ENCODE peak calls at places on chromosomes 12 and 14, in seven cellular contexts. E is activated naive CD4-positive, alpha-beta T cell treated with anti-CD3 and anti-CD28 coated beads, Interleukin-2, amount 10 ng/mL, durations not matched to agents 7 days and 5 days; I is choroid plexus epithelial cell; Q is T-cell; B is CD4-positive, CD25-positive, alpha-beta regulatory T cell; K is NCI-H1092 treated with DMSO at 0.1 percent for 48 hours; G is stimulated activated CD4-positive, alpha-beta T cell treated with anti-CD3 and anti-CD28 coated beads, Interleukin-1b, Interleukin-23, amount 100 ng/mL, for 1 hour. L is an unnamed sample.

GRCh38 chr12:132806857-132807256 is 21.8 kb downstream of the GOLGA3 start:
- DNase-seq in E (peak; percentile 26), I (no peak), Q (no peak), B (no peak), K (no peak), G (no peak), L (no peak)

GRCh38 chr14:95359974-95360826 is 40.5 kb upstream of the CLMN start:
- DNase-seq in E (no peak), I (peak; percentile 41), Q (no peak), B (no peak), K (no peak), G (no peak), L (no peak)

GRCh38 chr14:76870146-76870545 is 43.9 kb downstream of the LRRC74A start:
- DNase-seq in E (no peak), I (no peak), Q (no peak), B (no peak), K (peak; percentile 11), G (no peak), L (no peak)

GRCh38 chr12:109191621-109192250 is 75.3 kb downstream of the ACACB start:
- DNase-seq in E (no peak), I (no peak), Q (no peak), B (no peak), K (no peak), G (no peak), L (no peak)

GRCh38 chr12:16473610-16474326 is 126.3 kb downstream of the MGST1 start:
- DNase-seq in E (no peak), I (peak; percentile 61), Q (no peak), B (no peak), K (no peak), G (no peak), L (no peak)

GRCh38 chr14:64244279-64244678 is 49.9 kb downstream of the ESR2 start:
- DNase-seq in E (no peak), I (no peak), Q (no peak), B (no peak), K (peak; percentile 12), G (no peak), L (no peak)

GRCh38 chr12:109544955-109545531 is 28.3 kb downstream of the MMAB start:
- DNase-seq in E (peak; percentile 49), I (no peak), Q (no peak), B (peak; percentile 18), K (no peak), G (no peak), L (peak; percentile 22)

GRCh38 chr14:22326001-22326400 is 263.0 kb downstream of the DAD1 start:
- DNase-seq in E (no peak), I (no peak), Q (no peak), B (no peak), K (no peak), G (no peak), L (no peak)

GRCh38 chr12:39743655-39744054 is 124.1 kb upstream of the ABCD2 start:
- DNase-seq in E (no peak), I (no peak), Q (no peak), B (no peak), K (no peak), G (no peak), L (no peak)

GRCh38 chr12:94046626-94047410 is 101.6 kb upstream of the PLXNC1 start:
- DNase-seq in E (no peak), I (peak; percentile 25), Q (no peak), B (no peak), K (no peak), G (no peak), L (no peak)

GRCh38 chr12:109779382-109779781 is 53.8 kb downstream of the TRPV4 start:
- DNase-seq in E (no peak), I (no peak), Q (no peak), B (no peak), K (no peak), G (no peak), L (no peak)

GRCh38 chr14:93059917-93060545 is 55.7 kb downstream of the ITPK1 start:
- DNase-seq in E (peak; percentile 30), I (no peak), Q (no peak), B (no peak), K (no peak), G (no peak), L (no peak)

GRCh38 chr12:31588976-31589375 is 2.0 kb downstream of the DENND5B start:
- DNase-seq in E (no peak), I (no peak), Q (no peak), B (no peak), K (no peak), G (no peak), L (peak; percentile 42)

GRCh38 chr14:34536951-34537676 is 2.4 kb downstream of the EAPP start:
- DNase-seq in E (no peak), I (peak; percentile 95), Q (no peak), B (no peak), K (no peak), G (no peak), L (peak; percentile 22)

GRCh38 chr12:4775936-4776335 is 55.7 kb downstream of the GALNT8 start:
- DNase-seq in E (no peak), I (no peak), Q (no peak), B (no peak), K (no peak), G (no peak), L (no peak)

GRCh38 chr12:110957652-110958051 is 37.3 kb upstream of the MYL2 start:
- DNase-seq in E (no peak), I (no peak), Q (no peak), B (no peak), K (no peak), G (no peak), L (no peak)

GRCh38 chr14:100979780-100980179 is 76.3 kb upstream of the RTL1 start:
- DNase-seq in E (no peak), I (peak; percentile 74), Q (no peak), B (no peak), K (no peak), G (no peak), L (peak; percentile 54)

GRCh38 chr12:1918875-1919236 is 404 bp upstream of the CACNA2D4 start:
- DNase-seq in E (no peak), I (no peak), Q (no peak), B (no peak), K (no peak), G (no peak), L (no peak)

GRCh38 chr14:69287096-69287991 is 27.4 kb downstream of the GALNT16 start:
- DNase-seq in E (peak; percentile 9), I (peak; percentile 49), Q (no peak), B (no peak), K (peak; percentile 8), G (no peak), L (no peak)

GRCh38 chr12:10615532-10615931 is 2.1 kb upstream of the MAGOHB start:
- DNase-seq in E (no peak), I (no peak), Q (no peak), B (no peak), K (no peak), G (no peak), L (no peak)

GRCh38 chr12:48000878-48001321 is 3.4 kb downstream of the COL2A1 start:
- DNase-seq in E (no peak), I (peak; percentile 76), Q (no peak), B (no peak), K (peak; percentile 63), G (no peak), L (peak; percentile 45)

L was measured in adipocyte.